ENCODE peak calls at places on chromosome 14, in nine cellular contexts. One of them, this sample, is unnamed.

GRCh38 chr14:68784298-68784910 is 8.5 kb downstream of the ZFP36L1 start:
- DNase-seq in brain microvascular endothelial cell: no peak
- DNase-seq in AG09319: no peak
- DNase-seq in GM10248: no peak
- DNase-seq in AG04449: no peak
- DNase-seq in CD4-positive, alpha-beta T cell: no peak
- DNase-seq in left lung: no peak
- DNase-seq in lower leg skin: no peak
- DNase-seq in GM13977: peak; percentile 41
- DNase-seq in this sample: no peak

GRCh38 chr14:78950654-78951053 is 780.5 kb downstream of the NRXN3 start:
- DNase-seq in brain microvascular endothelial cell: peak; percentile 72
- DNase-seq in AG09319: no peak
- DNase-seq in GM10248: no peak
- DNase-seq in AG04449: no peak
- DNase-seq in CD4-positive, alpha-beta T cell: no peak
- DNase-seq in left lung: no peak
- DNase-seq in lower leg skin: no peak
- DNase-seq in GM13977: no peak
- DNase-seq in this sample: no peak

GRCh38 chr14:50726372-50727107 is 58.4 kb upstream of the SAV1 start:
- DNase-seq in brain microvascular endothelial cell: peak; percentile 1
- DNase-seq in AG09319: peak; percentile 75
- DNase-seq in GM10248: peak; percentile 20
- DNase-seq in AG04449: no peak
- DNase-seq in CD4-positive, alpha-beta T cell: no peak
- DNase-seq in left lung: no peak
- DNase-seq in lower leg skin: no peak
- DNase-seq in GM13977: peak; percentile 28
- DNase-seq in this sample: no peak

GRCh38 chr14:104434214-104435076 is 145.1 kb upstream of the C14orf180 start:
- DNase-seq in brain microvascular endothelial cell: no peak
- DNase-seq in AG09319: no peak
- DNase-seq in GM10248: peak; percentile 17
- DNase-seq in AG04449: no peak
- DNase-seq in CD4-positive, alpha-beta T cell: no peak
- DNase-seq in left lung: no peak
- DNase-seq in lower leg skin: no peak
- DNase-seq in GM13977: peak; percentile 24
- DNase-seq in this sample: peak; percentile 81

GRCh38 chr14:104707629-104708595 is 16.1 kb upstream of the ADSS1 start:
- DNase-seq in brain microvascular endothelial cell: no peak
- DNase-seq in AG09319: no peak
- DNase-seq in GM10248: no peak
- DNase-seq in AG04449: no peak
- DNase-seq in CD4-positive, alpha-beta T cell: no peak
- DNase-seq in left lung: no peak
- DNase-seq in lower leg skin: no peak
- DNase-seq in GM13977: no peak
- DNase-seq in this sample: no peak

GRCh38 chr14:21405097-21405496 is 21.3 kb upstream of the SUPT16H start:
- DNase-seq in brain microvascular endothelial cell: no peak
- DNase-seq in AG09319: no peak
- DNase-seq in GM10248: no peak
- DNase-seq in AG04449: no peak
- DNase-seq in CD4-positive, alpha-beta T cell: no peak
- DNase-seq in left lung: no peak
- DNase-seq in lower leg skin: no peak
- DNase-seq in GM13977: no peak
- DNase-seq in this sample: no peak

GRCh38 chr14:54309615-54310014 is 87.2 kb upstream of the CDKN3 start:
- DNase-seq in brain microvascular endothelial cell: no peak
- DNase-seq in AG09319: no peak
- DNase-seq in GM10248: no peak
- DNase-seq in AG04449: no peak
- DNase-seq in CD4-positive, alpha-beta T cell: no peak
- DNase-seq in left lung: no peak
- DNase-seq in lower leg skin: no peak
- DNase-seq in GM13977: no peak
- DNase-seq in this sample: no peak

GRCh38 chr14:101102875-101103274 is 199.4 kb upstream of the RTL1 start:
- DNase-seq in brain microvascular endothelial cell: no peak
- DNase-seq in AG09319: no peak
- DNase-seq in GM10248: peak; percentile 15
- DNase-seq in AG04449: no peak
- DNase-seq in CD4-positive, alpha-beta T cell: no peak
- DNase-seq in left lung: no peak
- DNase-seq in lower leg skin: peak; percentile 2
- DNase-seq in GM13977: no peak
- DNase-seq in this sample: peak; percentile 79

GRCh38 chr14:28751467-28752058 is 15.0 kb upstream of the FOXG1 start:
- DNase-seq in brain microvascular endothelial cell: peak; percentile 24
- DNase-seq in AG09319: no peak
- DNase-seq in GM10248: no peak
- DNase-seq in AG04449: no peak
- DNase-seq in CD4-positive, alpha-beta T cell: no peak
- DNase-seq in left lung: no peak
- DNase-seq in lower leg skin: no peak
- DNase-seq in GM13977: no peak
- DNase-seq in this sample: no peak

GRCh38 chr14:51828017-51828797 is 32.2 kb upstream of the GNG2 start:
- DNase-seq in brain microvascular endothelial cell: peak; percentile 67
- DNase-seq in AG09319: no peak
- DNase-seq in GM10248: peak; percentile 34
- DNase-seq in AG04449: no peak
- DNase-seq in CD4-positive, alpha-beta T cell: peak; percentile 50
- DNase-seq in left lung: peak; percentile 52
- DNase-seq in lower leg skin: peak; percentile 21
- DNase-seq in GM13977: peak; percentile 19
- DNase-seq in this sample: no peak

GRCh38 chr14:27929823-27930347 is 836.7 kb upstream of the FOXG1 start:
- DNase-seq in brain microvascular endothelial cell: no peak
- DNase-seq in AG09319: no peak
- DNase-seq in GM10248: no peak
- DNase-seq in AG04449: no peak
- DNase-seq in CD4-positive, alpha-beta T cell: no peak
- DNase-seq in left lung: no peak
- DNase-seq in lower leg skin: no peak
- DNase-seq in GM13977: no peak
- DNase-seq in this sample: no peak

DNA sequence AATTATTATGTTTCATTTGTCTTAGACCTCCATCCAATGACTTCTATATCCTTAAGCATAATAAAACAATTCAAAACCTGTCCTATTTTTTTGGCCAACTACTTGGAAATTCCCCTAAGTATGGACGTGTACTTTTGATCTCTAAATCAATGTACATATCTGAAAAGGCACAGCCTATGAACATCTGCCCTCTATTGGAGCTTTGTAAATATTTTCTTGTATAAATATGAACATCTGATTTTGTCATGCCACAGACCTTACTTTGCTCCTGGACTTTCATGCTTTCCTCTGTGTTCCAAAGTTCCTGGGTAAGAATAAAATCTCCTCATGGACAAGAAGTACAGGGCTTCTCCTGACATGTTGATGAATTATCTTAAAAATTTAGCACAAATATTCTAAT is 1211.9 kb downstream of the GALC start:
- DNase-seq in brain microvascular endothelial cell: no peak
- DNase-seq in AG09319: no peak
- DNase-seq in GM10248: no peak
- DNase-seq in AG04449: no peak
- DNase-seq in CD4-positive, alpha-beta T cell: no peak
- DNase-seq in left lung: no peak
- DNase-seq in lower leg skin: no peak
- DNase-seq in GM13977: no peak
- DNase-seq in this sample: no peak
- TF ChIP-seq CTCF in brain microvascular endothelial cell: no peak
- TF ChIP-seq CTCF in AG09319: no peak
- TF ChIP-seq CTCF in GM10248: no peak
- TF ChIP-seq CTCF in AG04449: no peak
- TF ChIP-seq CTCF in CD4-positive, alpha-beta T cell: no peak
- TF ChIP-seq CTCF in left lung: no peak
- TF ChIP-seq CTCF in lower leg skin: no peak
- TF ChIP-seq CTCF in GM13977: no peak
- TF ChIP-seq CTCF in this sample: peak; percentile 50

GRCh38 chr14:33941727-33942126 is 9.1 kb downstream of the EGLN3 start:
- DNase-seq in brain microvascular endothelial cell: no peak
- DNase-seq in AG09319: no peak
- DNase-seq in GM10248: no peak
- DNase-seq in AG04449: no peak
- DNase-seq in CD4-positive, alpha-beta T cell: no peak
- DNase-seq in left lung: no peak
- DNase-seq in lower leg skin: no peak
- DNase-seq in GM13977: no peak
- DNase-seq in this sample: no peak
- TF ChIP-seq CTCF in brain microvascular endothelial cell: no peak
- TF ChIP-seq CTCF in AG09319: no peak
- TF ChIP-seq CTCF in GM10248: no peak
- TF ChIP-seq CTCF in AG04449: no peak
- TF ChIP-seq CTCF in CD4-positive, alpha-beta T cell: no peak
- TF ChIP-seq CTCF in left lung: no peak
- TF ChIP-seq CTCF in lower leg skin: no peak
- TF ChIP-seq CTCF in GM13977: no peak
- TF ChIP-seq CTCF in this sample: no peak

GRCh38 chr14:93156693-93157369 is 27.9 kb downstream of the MOAP1 start:
- DNase-seq in brain microvascular endothelial cell: no peak
- DNase-seq in AG09319: no peak
- DNase-seq in GM10248: no peak
- DNase-seq in AG04449: no peak
- DNase-seq in CD4-positive, alpha-beta T cell: no peak
- DNase-seq in left lung: no peak
- DNase-seq in lower leg skin: no peak
- DNase-seq in GM13977: no peak
- DNase-seq in this sample: no peak

GRCh38 chr14:93163570-93163969 is 21.1 kb downstream of the MOAP1 start:
- DNase-seq in brain microvascular endothelial cell: no peak
- DNase-seq in AG09319: no peak
- DNase-seq in GM10248: no peak
- DNase-seq in AG04449: no peak
- DNase-seq in CD4-positive, alpha-beta T cell: no peak
- DNase-seq in left lung: no peak
- DNase-seq in lower leg skin: no peak
- DNase-seq in GM13977: no peak
- DNase-seq in this sample: no peak

GRCh38 chr14:93155667-93156066 is 29.0 kb downstream of the MOAP1 start:
- DNase-seq in brain microvascular endothelial cell: no peak
- DNase-seq in AG09319: no peak
- DNase-seq in GM10248: no peak
- DNase-seq in AG04449: no peak
- DNase-seq in CD4-positive, alpha-beta T cell: no peak
- DNase-seq in left lung: no peak
- DNase-seq in lower leg skin: no peak
- DNase-seq in GM13977: no peak
- DNase-seq in this sample: no peak

GRCh38 chr14:93161411-93161940 is 23.2 kb downstream of the MOAP1 start:
- DNase-seq in brain microvascular endothelial cell: no peak
- DNase-seq in AG09319: no peak
- DNase-seq in GM10248: no peak
- DNase-seq in AG04449: no peak
- DNase-seq in CD4-positive, alpha-beta T cell: no peak
- DNase-seq in left lung: no peak
- DNase-seq in lower leg skin: no peak
- DNase-seq in GM13977: no peak
- DNase-seq in this sample: no peak

DNA sequence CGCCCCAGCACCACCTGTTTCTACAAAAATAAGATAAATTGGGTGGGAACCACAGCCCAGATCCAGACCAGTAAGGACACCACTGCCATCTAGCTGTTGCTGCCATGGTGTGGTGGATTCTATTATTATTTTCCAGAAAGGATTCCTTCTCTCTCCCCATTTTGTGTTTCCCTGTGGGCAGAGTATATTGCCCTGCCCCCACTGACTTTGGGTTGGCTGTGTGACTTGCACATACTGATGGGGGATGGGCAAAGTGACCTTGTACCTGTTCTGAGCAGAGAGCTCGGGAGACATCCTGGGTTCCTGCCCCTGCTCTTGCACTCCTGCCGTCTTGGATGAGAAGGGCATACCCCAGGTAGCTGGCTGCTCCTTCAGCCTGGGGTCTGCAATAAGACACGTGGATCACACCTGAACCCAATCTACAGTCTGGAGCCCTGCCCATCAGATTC is 24.3 kb downstream of the MOAP1 start:
- DNase-seq in brain microvascular endothelial cell: peak; percentile 2
- DNase-seq in AG09319: no peak
- DNase-seq in GM10248: no peak
- DNase-seq in AG04449: no peak
- DNase-seq in CD4-positive, alpha-beta T cell: no peak
- DNase-seq in left lung: no peak
- DNase-seq in lower leg skin: no peak
- DNase-seq in GM13977: no peak
- DNase-seq in this sample: no peak
- TF ChIP-seq CTCF in brain microvascular endothelial cell: peak; percentile 59
- TF ChIP-seq CTCF in AG09319: peak; percentile 33
- TF ChIP-seq CTCF in GM10248: peak; percentile 26
- TF ChIP-seq CTCF in AG04449: peak; percentile 37
- TF ChIP-seq CTCF in CD4-positive, alpha-beta T cell: no peak
- TF ChIP-seq CTCF in left lung: no peak
- TF ChIP-seq CTCF in lower leg skin: no peak
- TF ChIP-seq CTCF in GM13977: peak; percentile 44
- TF ChIP-seq CTCF in this sample: peak; percentile 54

GRCh38 chr14:46250113-46250703 is 401.4 kb downstream of the RPL10L start:
- DNase-seq in brain microvascular endothelial cell: peak; percentile 45
- DNase-seq in AG09319: no peak
- DNase-seq in GM10248: no peak
- DNase-seq in AG04449: no peak
- DNase-seq in CD4-positive, alpha-beta T cell: no peak
- DNase-seq in left lung: no peak
- DNase-seq in lower leg skin: no peak
- DNase-seq in GM13977: peak; percentile 7
- DNase-seq in this sample: no peak
- TF ChIP-seq CTCF in brain microvascular endothelial cell: peak; percentile 62
- TF ChIP-seq CTCF in AG09319: no peak
- TF ChIP-seq CTCF in GM10248: peak; percentile 57
- TF ChIP-seq CTCF in AG04449: no peak
- TF ChIP-seq CTCF in CD4-positive, alpha-beta T cell: no peak
- TF ChIP-seq CTCF in left lung: peak; percentile 53
- TF ChIP-seq CTCF in lower leg skin: no peak
- TF ChIP-seq CTCF in GM13977: peak; percentile 60
- TF ChIP-seq CTCF in this sample: peak; percentile 70

This sample was measured in osteocyte.